ENCODE peak calls at places on chromosomes 11 and 22, in six cellular contexts. One of them, this sample, is unnamed.

GRCh38 chr11:121536116-121536515 is 83.3 kb upstream of the SORL1-AS1 start:
- DNase-seq in IMR-90: no peak
- DNase-seq in sigmoid colon: no peak
- DNase-seq in suprapubic skin: no peak
- DNase-seq in GM12878: no peak
- DNase-seq in ovary: no peak
- DNase-seq in this sample: no peak

GRCh38 chr11:115266066-115266465 is 238.1 kb downstream of the CADM1 start:
- DNase-seq in IMR-90: no peak
- DNase-seq in sigmoid colon: no peak
- DNase-seq in suprapubic skin: no peak
- DNase-seq in GM12878: no peak
- DNase-seq in ovary: no peak
- DNase-seq in this sample: no peak

GRCh38 chr11:63537293-63538101 is 889 bp downstream of the PLAAT4 start:
- DNase-seq in IMR-90: peak
- DNase-seq in sigmoid colon: peak
- DNase-seq in suprapubic skin: no peak
- DNase-seq in GM12878: no peak
- DNase-seq in ovary: peak
- DNase-seq in this sample: peak

GRCh38 chr22:48489551-48490512 is 1337.8 kb downstream of the BRD1 start:
- DNase-seq in IMR-90: no peak
- DNase-seq in sigmoid colon: peak
- DNase-seq in suprapubic skin: peak
- DNase-seq in GM12878: no peak
- DNase-seq in ovary: peak
- DNase-seq in this sample: no peak

GRCh38 chr11:126378763-126379162 is 23.3 kb downstream of the ST3GAL4 start:
- DNase-seq in IMR-90: peak
- DNase-seq in sigmoid colon: peak
- DNase-seq in suprapubic skin: peak
- DNase-seq in GM12878: no peak
- DNase-seq in ovary: no peak
- DNase-seq in this sample: no peak

GRCh38 chr11:133836076-133836548 is 9.2 kb downstream of the SPATA19 start:
- DNase-seq in IMR-90: no peak
- DNase-seq in sigmoid colon: no peak
- DNase-seq in suprapubic skin: no peak
- DNase-seq in GM12878: no peak
- DNase-seq in ovary: no peak
- DNase-seq in this sample: no peak

GRCh38 chr22:48551716-48552268 is 1275.9 kb downstream of the BRD1 start:
- DNase-seq in IMR-90: no peak
- DNase-seq in sigmoid colon: no peak
- DNase-seq in suprapubic skin: no peak
- DNase-seq in GM12878: no peak
- DNase-seq in ovary: no peak
- DNase-seq in this sample: no peak

GRCh38 chr11:362642-363442 is 6.5 kb upstream of the B4GALNT4 start:
- DNase-seq in IMR-90: no peak
- DNase-seq in sigmoid colon: peak
- DNase-seq in suprapubic skin: no peak
- DNase-seq in GM12878: no peak
- DNase-seq in ovary: no peak
- DNase-seq in this sample: no peak

GRCh38 chr11:71279916-71280645 is 27.7 kb upstream of the SHANK2 start:
- DNase-seq in IMR-90: no peak
- DNase-seq in sigmoid colon: peak
- DNase-seq in suprapubic skin: no peak
- DNase-seq in GM12878: no peak
- DNase-seq in ovary: no peak
- DNase-seq in this sample: no peak

GRCh38 chr11:95821640-95822039 is 31.3 kb downstream of the CEP57 start:
- DNase-seq in IMR-90: peak
- DNase-seq in sigmoid colon: no peak
- DNase-seq in suprapubic skin: no peak
- DNase-seq in GM12878: no peak
- DNase-seq in ovary: no peak
- DNase-seq in this sample: no peak

GRCh38 chr22:22168190-22168940 is 76.2 kb upstream of the VPREB1 start:
- DNase-seq in IMR-90: peak
- DNase-seq in sigmoid colon: no peak
- DNase-seq in suprapubic skin: no peak
- DNase-seq in GM12878: peak
- DNase-seq in ovary: no peak
- DNase-seq in this sample: peak

GRCh38 chr22:30989473-30989872 is 20.4 kb downstream of the TUG1 start:
- DNase-seq in IMR-90: no peak
- DNase-seq in sigmoid colon: no peak
- DNase-seq in suprapubic skin: no peak
- DNase-seq in GM12878: no peak
- DNase-seq in ovary: no peak
- DNase-seq in this sample: no peak

GRCh38 chr11:70824590-70825300 is 426.4 kb downstream of the CTTN start:
- DNase-seq in IMR-90: no peak
- DNase-seq in sigmoid colon: no peak
- DNase-seq in suprapubic skin: no peak
- DNase-seq in GM12878: no peak
- DNase-seq in ovary: no peak
- DNase-seq in this sample: no peak

GRCh38 chr11:58805065-58805464 is 39.4 kb downstream of the GLYATL2 start:
- DNase-seq in IMR-90: peak
- DNase-seq in sigmoid colon: no peak
- DNase-seq in suprapubic skin: no peak
- DNase-seq in GM12878: no peak
- DNase-seq in ovary: no peak
- DNase-seq in this sample: no peak

GRCh38 chr22:40714514-40714966 is 35.3 kb downstream of the MCHR1 start:
- DNase-seq in IMR-90: peak
- DNase-seq in sigmoid colon: no peak
- DNase-seq in suprapubic skin: no peak
- DNase-seq in GM12878: no peak
- DNase-seq in ovary: peak
- DNase-seq in this sample: no peak

DNA sequence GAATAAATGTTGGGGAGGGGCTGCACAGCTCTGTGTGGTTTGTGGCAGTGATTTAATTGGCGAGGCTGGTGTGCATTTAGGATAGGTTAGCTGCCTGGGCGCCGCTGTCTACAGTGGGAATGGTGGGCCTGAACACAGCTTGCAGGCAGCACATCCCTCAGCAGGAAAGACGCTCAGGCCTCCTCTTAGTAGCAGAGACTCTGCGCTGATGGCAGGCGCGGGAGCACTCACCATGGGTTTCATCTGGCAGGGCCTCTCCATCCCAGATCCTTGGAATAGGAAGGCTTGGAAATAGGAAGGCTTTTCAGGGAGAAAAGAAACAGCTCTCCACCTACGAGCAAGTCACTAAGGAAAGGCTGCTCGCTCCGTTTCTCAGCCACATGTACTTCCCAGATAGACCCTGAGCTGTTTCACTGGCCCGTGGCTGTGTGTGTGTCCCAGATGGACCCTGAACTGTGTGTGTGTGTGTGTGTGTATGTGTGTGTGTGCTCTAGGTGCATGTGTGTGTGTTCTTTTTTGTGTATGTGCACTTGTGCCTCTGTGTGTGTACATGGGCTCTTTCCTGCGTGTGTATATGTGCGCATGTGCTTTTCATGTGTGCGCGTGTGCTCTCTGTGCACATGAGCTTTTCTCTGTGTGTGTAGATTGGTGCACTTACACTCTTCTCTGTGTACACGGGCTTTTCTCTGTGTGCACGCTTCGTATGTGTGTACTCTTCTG is 144.0 kb downstream of the TBC1D22A start:
- DNase-seq in IMR-90: no peak
- DNase-seq in sigmoid colon: no peak
- DNase-seq in suprapubic skin: no peak
- DNase-seq in GM12878: no peak
- DNase-seq in ovary: no peak
- DNase-seq in this sample: no peak
- TF ChIP-seq POLR2A in IMR-90: no peak
- TF ChIP-seq POLR2A in sigmoid colon: no peak
- TF ChIP-seq POLR2A in suprapubic skin: no peak
- TF ChIP-seq POLR2A in GM12878: no peak
- TF ChIP-seq POLR2A in ovary: no peak
- TF ChIP-seq POLR2A in this sample: no peak

DNA sequence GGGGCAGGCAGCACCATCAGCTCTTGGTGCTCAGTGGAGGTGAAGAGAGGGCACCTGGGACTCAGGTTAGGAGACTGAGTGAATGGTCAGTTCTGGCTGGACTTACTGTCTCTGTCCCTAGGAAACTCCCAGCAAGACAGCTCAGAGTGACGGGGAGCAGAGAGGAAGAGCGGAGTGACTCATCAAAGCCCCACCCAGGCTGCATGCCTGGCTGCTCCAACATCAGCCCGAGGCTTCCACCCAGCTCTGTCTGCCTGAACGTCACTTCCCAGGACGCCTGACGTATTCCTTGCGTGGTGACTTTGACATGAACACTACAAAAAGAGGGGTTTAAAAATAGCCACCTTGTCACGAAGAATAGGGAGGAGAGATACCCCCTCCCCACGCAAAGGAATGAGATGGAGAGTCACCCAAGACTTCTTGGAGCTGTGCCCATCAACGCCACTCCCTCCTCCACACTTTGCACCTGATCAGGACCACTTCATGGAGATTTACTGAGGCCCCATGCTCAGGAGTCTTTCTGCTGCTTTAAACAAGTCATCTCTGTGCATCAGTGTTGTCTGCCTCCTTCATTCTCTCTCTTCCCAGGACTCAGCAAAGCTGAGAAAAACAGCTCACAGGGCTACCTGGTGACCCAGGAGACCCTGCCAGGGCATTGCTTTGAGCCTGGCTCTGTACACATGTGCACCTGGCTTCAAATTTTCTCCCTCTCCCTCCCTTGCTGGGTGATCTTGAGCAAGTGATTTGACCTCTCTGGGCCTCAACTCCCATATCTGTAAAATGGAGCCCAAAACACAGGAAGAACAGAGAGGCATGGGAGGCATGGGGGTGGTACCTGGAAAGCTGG is 83.1 kb downstream of the MN1 start:
- DNase-seq in IMR-90: peak
- DNase-seq in sigmoid colon: peak
- DNase-seq in suprapubic skin: peak
- DNase-seq in GM12878: no peak
- DNase-seq in ovary: peak
- DNase-seq in this sample: peak
- H3K27ac ChIP-seq in IMR-90: peak
- H3K27ac ChIP-seq in sigmoid colon: peak
- H3K27ac ChIP-seq in suprapubic skin: peak
- H3K27ac ChIP-seq in GM12878: no peak
- H3K27ac ChIP-seq in ovary: no peak
- H3K27ac ChIP-seq in this sample: no peak

GRCh38 chr22:43955040-43955882 is at the start of gene SAMM50:
- DNase-seq in IMR-90: peak
- DNase-seq in sigmoid colon: peak
- DNase-seq in suprapubic skin: peak
- DNase-seq in GM12878: peak
- DNase-seq in ovary: peak
- DNase-seq in this sample: peak
- TF ChIP-seq POLR2A in IMR-90: peak
- TF ChIP-seq POLR2A in sigmoid colon: peak
- TF ChIP-seq POLR2A in suprapubic skin: peak
- TF ChIP-seq POLR2A in GM12878: peak
- TF ChIP-seq POLR2A in ovary: peak
- TF ChIP-seq POLR2A in this sample: peak

GRCh38 chr11:12125609-12126149 is 15.3 kb downstream of the MICAL2 start:
- DNase-seq in IMR-90: peak
- DNase-seq in sigmoid colon: no peak
- DNase-seq in suprapubic skin: no peak
- DNase-seq in GM12878: no peak
- DNase-seq in ovary: no peak
- DNase-seq in this sample: no peak
- H3K27ac ChIP-seq in IMR-90: peak
- H3K27ac ChIP-seq in sigmoid colon: peak
- H3K27ac ChIP-seq in suprapubic skin: no peak
- H3K27ac ChIP-seq in GM12878: no peak
- H3K27ac ChIP-seq in ovary: no peak
- H3K27ac ChIP-seq in this sample: peak

DNA sequence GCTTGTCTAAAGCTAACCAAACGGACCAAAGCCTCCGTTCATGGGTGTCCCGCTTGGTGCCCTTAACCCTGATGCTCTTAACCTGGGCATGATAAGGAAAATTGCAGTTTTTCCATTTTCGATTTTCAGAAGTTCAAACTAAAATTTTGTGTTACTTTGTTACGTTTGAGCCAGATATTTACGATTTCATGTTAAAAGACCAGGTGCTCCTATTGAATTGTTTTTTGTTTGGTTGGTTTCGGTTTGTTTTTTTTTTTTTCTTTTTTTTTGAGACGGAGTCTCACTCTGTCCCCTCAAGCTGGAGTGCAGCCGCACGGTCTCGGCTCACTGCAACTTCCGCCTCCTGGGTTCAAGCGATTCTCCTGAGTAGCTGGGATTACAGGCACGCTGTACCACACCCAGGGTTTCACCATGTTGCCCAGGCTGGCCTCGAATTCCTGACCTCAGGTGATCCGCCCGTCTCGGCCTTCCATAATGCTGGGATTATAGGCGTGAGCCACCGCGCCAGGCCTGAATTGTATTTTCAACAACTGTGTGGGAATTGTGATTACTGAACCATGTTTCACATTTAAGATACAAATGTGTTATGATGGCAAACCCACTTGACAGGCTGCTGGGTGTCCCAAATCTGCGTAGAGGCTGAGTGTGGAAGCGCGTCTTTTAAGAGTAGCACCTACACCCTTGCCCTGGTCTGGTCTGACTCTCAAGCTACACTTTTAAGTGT is 864 bp upstream of the USP28 start:
- DNase-seq in IMR-90: no peak
- DNase-seq in sigmoid colon: no peak
- DNase-seq in suprapubic skin: no peak
- DNase-seq in GM12878: no peak
- DNase-seq in ovary: peak
- DNase-seq in this sample: peak
- TF ChIP-seq POLR2A in IMR-90: no peak
- TF ChIP-seq POLR2A in sigmoid colon: no peak
- TF ChIP-seq POLR2A in suprapubic skin: no peak
- TF ChIP-seq POLR2A in GM12878: peak
- TF ChIP-seq POLR2A in ovary: no peak
- TF ChIP-seq POLR2A in this sample: no peak

GRCh38 chr22:29782061-29782845 is 15.1 kb downstream of the UQCR10 start:
- DNase-seq in IMR-90: peak
- DNase-seq in sigmoid colon: no peak
- DNase-seq in suprapubic skin: no peak
- DNase-seq in GM12878: no peak
- DNase-seq in ovary: peak
- DNase-seq in this sample: peak
- H3K27ac ChIP-seq in IMR-90: peak
- H3K27ac ChIP-seq in sigmoid colon: peak
- H3K27ac ChIP-seq in suprapubic skin: peak
- H3K27ac ChIP-seq in GM12878: no peak
- H3K27ac ChIP-seq in ovary: no peak
- H3K27ac ChIP-seq in this sample: peak

GRCh38 chr11:67288452-67289225 is 464 bp upstream of the ANKRD13D start:
- DNase-seq in IMR-90: peak
- DNase-seq in sigmoid colon: peak
- DNase-seq in suprapubic skin: peak
- DNase-seq in GM12878: peak
- DNase-seq in ovary: peak
- DNase-seq in this sample: peak
- TF ChIP-seq POLR2A in IMR-90: peak
- TF ChIP-seq POLR2A in sigmoid colon: peak
- TF ChIP-seq POLR2A in suprapubic skin: peak
- TF ChIP-seq POLR2A in GM12878: peak
- TF ChIP-seq POLR2A in ovary: peak
- TF ChIP-seq POLR2A in this sample: peak

This sample was measured in transverse colon.